ENCODE peak calls at places on chromosomes 5 and 9, in five cellular contexts. V, H, F, Y and U are unnamed samples.

GRCh38 chr5:65482280-65482726 is 583 bp upstream of the ADAMTS6 start:
- DNase-seq in F (peak), Y (peak), V (no peak), H (peak), U (no peak)

GRCh38 chr5:125151150-125151932 is 404.9 kb upstream of the ZNF608 start:
- DNase-seq in H (no peak), Y (no peak), V (no peak), F (no peak), U (no peak)

GRCh38 chr5:94524841-94525697 is 93.3 kb downstream of the KIAA0825 start:
- DNase-seq in V (no peak), Y (peak), H (peak), F (peak), U (peak)

GRCh38 chr5:56561-57290 is 35.2 kb upstream of the PLEKHG4B start:
- DNase-seq in V (no peak), F (peak), H (peak), Y (peak), U (peak)

GRCh38 chr5:86756839-86757238 is 139.1 kb downstream of the COX7C start:
- DNase-seq in F (no peak), V (no peak), H (no peak), Y (no peak), U (no peak)

GRCh38 chr5:34686762-34687268 is 30.7 kb downstream of the RAI14 start:
- DNase-seq in V (peak), H (peak), F (peak), Y (no peak), U (no peak)

GRCh38 chr5:167835146-167835545 is 456.3 kb upstream of the WWC1 start:
- DNase-seq in F (no peak), V (no peak), H (no peak), Y (no peak), U (no peak)

GRCh38 chr5:107853031-107853430 is 182.3 kb upstream of the EFNA5 start:
- DNase-seq in F (no peak), H (no peak), Y (no peak), V (no peak), U (no peak)

GRCh38 chr5:153520952-153521351 is 30.5 kb downstream of the GRIA1 start:
- DNase-seq in F (peak), Y (no peak), H (peak), V (no peak), U (no peak)

GRCh38 chr9:108622467-108622866 is 233.3 kb downstream of the ACTL7B start:
- DNase-seq in V (no peak), H (peak), F (peak), Y (no peak), U (no peak)

GRCh38 chr9:129938291-129938979 is 103.2 kb downstream of the USP20 start:
- DNase-seq in V (peak), H (peak), F (peak), Y (no peak), U (no peak)

GRCh38 chr5:88203977-88204735 is 64.5 kb downstream of the TMEM161B start:
- DNase-seq in H (no peak), F (peak), V (no peak), Y (no peak), U (no peak)

GRCh38 chr5:109318455-109319108 is 91.2 kb downstream of the PJA2 start:
- DNase-seq in Y (no peak), F (no peak), V (no peak), H (peak), U (no peak)

GRCh38 chr5:138568061-138568824 is 7.0 kb downstream of the HSPA9 start:
- DNase-seq in F (peak), Y (no peak), V (no peak), H (peak), U (no peak)

GRCh38 chr5:173785421-173785820 is 102.7 kb upstream of the CPEB4 start:
- DNase-seq in V (no peak), Y (no peak), H (no peak), F (no peak), U (no peak)

GRCh38 chr5:98436672-98437071 is 336.8 kb upstream of the RGMB start:
- DNase-seq in V (no peak), H (no peak), Y (no peak), F (no peak), U (no peak)
- TF ChIP-seq CTCF in V (no peak), H (no peak), Y (no peak), F (no peak), U (no peak)

GRCh38 chr5:112475747-112476435 is 56.8 kb upstream of the EPB41L4A start:
- DNase-seq in V (no peak), H (peak), F (no peak), Y (no peak), U (no peak)
- TF ChIP-seq CTCF in V (no peak), H (no peak), F (no peak), Y (no peak), U (no peak)

DNA sequence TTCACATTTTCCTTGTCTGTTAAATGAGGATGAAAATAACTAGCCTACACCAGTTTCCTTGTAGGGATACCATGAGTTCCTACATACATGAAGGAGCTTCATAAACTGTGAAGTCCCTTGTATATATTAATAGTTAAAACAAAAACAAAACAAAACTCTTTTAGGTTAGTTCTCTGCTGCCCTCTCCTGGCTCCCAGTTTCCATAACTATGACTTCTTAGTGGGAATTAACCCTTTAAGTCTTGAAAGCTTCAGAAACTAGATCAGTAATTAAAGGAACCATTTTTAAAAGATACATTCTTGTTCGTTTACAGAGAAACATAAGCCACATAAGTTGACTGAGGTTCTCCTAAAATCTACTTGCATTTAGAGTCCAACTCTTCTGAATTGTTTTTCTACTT is 500.0 kb upstream of the C9orf72 start:
- DNase-seq in F (peak), V (no peak), H (peak), Y (peak), U (peak)
- TF ChIP-seq CTCF in F (peak), V (peak), H (peak), Y (peak), U (peak)

DNA sequence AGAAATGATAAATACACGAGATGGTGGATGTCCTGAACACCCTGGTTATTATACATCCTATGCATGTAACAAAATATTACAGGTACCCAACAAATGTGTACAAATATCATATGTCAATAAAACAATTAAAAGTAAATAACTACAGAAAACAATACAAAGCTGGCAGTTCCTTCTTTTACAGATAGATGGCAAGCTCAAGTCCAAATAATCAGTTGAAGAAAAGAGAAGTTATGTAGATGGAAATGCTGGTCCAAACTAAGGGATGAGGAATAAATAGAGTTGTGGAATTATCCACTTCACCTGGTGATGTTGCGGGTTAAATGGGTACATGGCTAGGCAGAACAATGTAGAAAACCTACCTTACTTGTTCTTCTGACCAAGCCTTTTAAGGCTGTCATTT is 79.4 kb downstream of the PALM2AKAP2 start:
- DNase-seq in V (no peak), Y (no peak), F (no peak), H (peak), U (no peak)
- TF ChIP-seq CTCF in V (peak), Y (peak), F (peak), H (no peak), U (peak)

DNA sequence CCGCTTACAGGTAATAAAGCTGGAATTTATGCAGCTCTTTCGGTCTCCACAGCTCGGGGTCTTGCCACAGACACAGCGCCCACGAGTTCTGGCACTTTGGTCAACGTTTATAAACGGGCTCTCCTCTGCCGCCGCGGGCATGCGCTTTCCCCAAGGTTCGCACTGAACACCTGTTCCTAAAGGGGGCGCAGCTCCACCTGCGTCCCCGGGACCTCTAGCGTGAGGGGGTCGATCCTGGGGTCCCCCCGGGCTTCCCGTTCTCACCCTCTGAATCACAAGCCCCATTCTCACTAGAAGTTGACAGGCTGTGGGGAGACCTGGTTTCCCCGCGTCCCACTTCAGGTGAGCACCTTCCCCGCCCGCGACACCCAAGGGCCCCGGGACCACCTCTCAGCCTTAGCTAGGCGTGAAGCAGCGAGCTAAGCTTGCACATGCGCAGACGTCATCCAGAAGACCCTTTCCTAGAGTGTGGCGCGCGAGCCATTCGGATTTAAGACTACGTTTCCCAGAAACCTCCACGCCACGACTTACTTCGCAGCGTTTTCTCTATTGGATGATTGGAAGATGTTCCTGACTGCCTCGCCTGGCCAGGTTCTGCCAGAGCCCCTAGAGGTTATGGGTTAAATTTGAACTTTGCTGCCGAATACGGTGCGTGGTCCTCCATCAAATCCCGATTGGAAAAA is 21.3 kb upstream of the ZNF782 start:
- DNase-seq in H (peak), Y (peak), V (peak), F (peak), U (peak)
- TF ChIP-seq CTCF in H (peak), Y (peak), V (peak), F (peak), U (peak)

DNA sequence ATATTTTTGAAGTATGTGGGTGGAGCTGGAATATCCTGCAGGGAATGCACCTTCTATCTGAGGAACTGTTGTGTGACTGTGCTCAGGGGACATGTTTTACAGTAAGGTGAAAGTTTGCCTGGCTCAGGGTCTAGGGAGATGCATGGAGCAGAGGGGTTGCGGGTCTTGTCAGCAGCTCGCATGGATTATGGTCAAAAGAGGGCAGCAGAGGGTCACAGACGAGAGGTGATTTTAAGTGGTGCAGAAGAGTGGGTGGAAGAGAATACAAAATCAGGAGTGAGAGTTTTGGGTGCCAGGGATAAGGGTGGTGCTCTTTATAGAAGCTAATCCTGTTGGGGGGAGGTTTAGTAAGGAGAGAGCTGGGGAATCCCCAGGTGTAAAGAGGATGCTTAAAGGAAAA is 53.5 kb upstream of the GRIN3A start:
- DNase-seq in F (peak), Y (peak), H (no peak), V (no peak), U (no peak)
- TF ChIP-seq CTCF in F (peak), Y (peak), H (no peak), V (no peak), U (peak)